ENCODE peak calls at places on chromosomes 4 and X, in five cellular contexts. Y is SK-N-SH, K is upper lobe of right lung, S is transverse colon, J is mucosa of descending colon. Z is an unnamed sample.

GRCh38 chr4:102311912-102312311 is 33.4 kb downstream of the SLC39A8 start:
- DNase-seq in Y (no peak), K (no peak), S (no peak), J (no peak), Z (no peak)

GRCh38 chrX:134990475-134991473 is at the start of gene SMIM10:
- DNase-seq in Y (peak), K (peak), S (peak), J (peak), Z (peak)

GRCh38 chrX:2875798-2876399 is 47.2 kb downstream of the GYG2 start:
- DNase-seq in Y (peak), K (no peak), S (no peak), J (no peak), Z (peak)

GRCh38 chrX:100830143-100830542 is 10.0 kb downstream of the CSTF2 start:
- DNase-seq in Y (no peak), K (no peak), S (no peak), J (no peak), Z (no peak)

GRCh38 chr4:174122705-174123104 is 160.8 kb downstream of the FBXO8 start:
- DNase-seq in Y (no peak), K (no peak), S (no peak), J (no peak), Z (no peak)

GRCh38 chrX:82742351-82742750 is 765.7 kb upstream of the POU3F4 start:
- DNase-seq in Y (no peak), K (no peak), S (no peak), J (no peak), Z (no peak)

GRCh38 chrX:103151799-103152198 is 58.9 kb upstream of the NXF3 start:
- DNase-seq in Y (no peak), K (no peak), S (no peak), J (no peak), Z (no peak)

GRCh38 chr4:113410686-113411085 is 350.9 kb downstream of the CAMK2D start:
- DNase-seq in Y (no peak), K (no peak), S (no peak), J (no peak), Z (no peak)

GRCh38 chr4:162684371-162684700 is 482.4 kb downstream of the NAF1 start:
- DNase-seq in Y (no peak), K (no peak), S (no peak), J (no peak), Z (no peak)

GRCh38 chr4:118265312-118266144 is 87.3 kb downstream of the PRSS12 start:
- DNase-seq in Y (peak), K (peak), S (peak), J (peak), Z (no peak)

DNA sequence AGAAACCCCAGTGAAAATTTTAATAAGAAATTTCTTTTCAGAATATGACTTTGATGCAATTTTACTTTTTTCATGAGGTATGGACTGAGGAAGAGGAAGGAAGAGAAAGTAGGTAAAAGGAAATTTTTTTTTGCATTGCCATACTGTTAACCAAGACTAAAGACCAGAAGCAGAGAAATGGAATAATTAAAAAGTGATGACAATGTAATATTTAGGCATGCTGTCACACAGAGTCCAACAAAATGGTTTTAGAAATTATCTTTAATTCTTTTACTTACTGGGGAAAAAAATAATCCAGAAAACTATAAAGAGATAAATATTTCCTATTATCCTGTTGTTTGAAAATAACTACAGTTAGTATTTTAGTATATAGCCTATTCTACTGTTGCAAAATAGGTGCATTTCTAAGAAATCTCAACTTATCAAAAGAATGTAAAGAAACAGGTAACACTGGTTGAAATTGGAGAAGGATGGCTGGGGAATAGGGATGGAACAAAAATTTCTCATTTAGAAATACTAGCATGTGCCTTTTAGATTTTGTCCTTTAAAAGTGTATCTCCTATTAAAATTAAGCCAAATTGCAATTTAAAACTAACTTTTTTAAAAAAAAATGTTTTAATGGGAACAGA is 92.6 kb downstream of the ANXA3 start:
- DNase-seq in Y (no peak), K (no peak), S (no peak), J (no peak), Z (no peak)
- H3K4me3 ChIP-seq in Y (no peak), K (no peak), S (no peak), J (no peak), Z (no peak)

GRCh38 chr4:40623707-40624106 is 6.0 kb downstream of the RBM47 start:
- DNase-seq in Y (no peak), K (no peak), S (no peak), J (no peak), Z (no peak)

GRCh38 chr4:40629401-40630334 is at the start of gene RBM47:
- DNase-seq in Y (peak), K (peak), S (peak), J (peak), Z (peak)

GRCh38 chr4:40627540-40627939 is 2.1 kb downstream of the RBM47 start:
- DNase-seq in Y (no peak), K (no peak), S (no peak), J (no peak), Z (no peak)

GRCh38 chr4:40628888-40629287 is 776 bp downstream of the RBM47 start:
- DNase-seq in Y (no peak), K (no peak), S (no peak), J (no peak), Z (no peak)

GRCh38 chr4:40626183-40626990 is 3.3 kb downstream of the RBM47 start:
- DNase-seq in Y (no peak), K (no peak), S (no peak), J (no peak), Z (no peak)
- H3K4me3 ChIP-seq in Y (no peak), K (peak), S (peak), J (no peak), Z (no peak)

DNA sequence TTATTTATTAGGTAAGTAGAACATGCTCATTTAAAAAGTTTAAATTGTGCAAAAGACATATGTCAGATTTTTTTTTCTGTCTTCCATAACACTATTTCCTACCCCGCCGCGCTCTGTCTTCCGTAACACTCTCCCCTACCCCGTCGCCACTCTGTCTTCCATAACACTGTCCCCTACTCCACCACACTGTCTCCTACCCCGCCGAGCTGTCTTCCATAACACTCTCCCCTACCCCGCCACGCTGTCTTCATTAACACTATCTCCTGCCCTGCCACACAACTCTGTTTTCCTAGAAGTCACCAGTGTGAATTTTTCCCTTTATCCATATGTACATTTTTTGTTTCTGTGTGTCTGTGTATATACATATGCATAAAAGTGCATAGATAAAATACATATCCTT is 4.4 kb downstream of the MSMO1 start:
- DNase-seq in Y (no peak), K (no peak), S (no peak), J (no peak), Z (no peak)
- H3K4me3 ChIP-seq in Y (no peak), K (peak), S (no peak), J (no peak), Z (no peak)

GRCh38 chrX:71974916-71975315 is 64.3 kb downstream of the NHSL2 start:
- DNase-seq in Y (no peak), K (no peak), S (no peak), J (no peak), Z (no peak)
- H3K4me3 ChIP-seq in Y (no peak), K (no peak), S (no peak), J (no peak), Z (no peak)

GRCh38 chr4:154958121-154958520 is 177.0 kb downstream of the RBM46 start:
- DNase-seq in Y (no peak), K (no peak), S (no peak), J (no peak), Z (no peak)

GRCh38 chr4:154958621-154959358 is 177.7 kb downstream of the RBM46 start:
- DNase-seq in Y (no peak), K (no peak), S (peak), J (no peak), Z (no peak)

GRCh38 chr4:154953691-154954090 is 172.6 kb downstream of the RBM46 start:
- DNase-seq in Y (no peak), K (no peak), S (no peak), J (no peak), Z (no peak)

GRCh38 chr4:154959756-154960155 is 178.7 kb downstream of the RBM46 start:
- DNase-seq in Y (no peak), K (no peak), S (no peak), J (no peak), Z (no peak)

DNA sequence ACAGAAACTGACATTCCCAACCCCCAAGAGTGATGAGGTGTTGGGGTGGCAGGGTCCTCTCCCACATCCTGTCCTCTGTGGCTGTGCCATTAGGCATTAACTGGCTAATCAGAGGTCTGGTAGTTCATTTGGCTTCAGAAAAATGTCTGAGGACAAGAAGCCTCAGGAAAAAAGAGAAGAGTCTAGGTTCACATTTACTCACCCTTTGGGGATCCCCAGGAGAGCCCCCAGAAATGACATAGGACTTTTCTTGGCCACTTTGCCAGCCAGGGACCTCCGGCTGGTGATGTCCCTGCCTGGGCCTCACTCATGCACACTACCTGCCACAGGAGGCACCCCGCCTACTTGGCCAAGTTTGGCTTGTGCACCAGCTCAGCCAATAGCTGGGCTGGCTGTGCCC is 173.0 kb downstream of the RBM46 start:
- DNase-seq in Y (no peak), K (no peak), S (no peak), J (no peak), Z (no peak)
- H3K4me3 ChIP-seq in Y (no peak), K (no peak), S (no peak), J (no peak), Z (no peak)

GRCh38 chr4:173074501-173074946 is 94.1 kb upstream of the GALNT7 start:
- DNase-seq in Y (no peak), K (no peak), S (no peak), J (no peak), Z (peak)
- H3K4me3 ChIP-seq in Y (no peak), K (no peak), S (no peak), J (no peak), Z (no peak)

GRCh38 chrX:110795645-110796510 is at the start of gene CHRDL1:
- DNase-seq in Y (peak), K (peak), S (peak), J (peak), Z (peak)

GRCh38 chrX:110791206-110791605 is 4.4 kb downstream of the CHRDL1 start:
- DNase-seq in Y (no peak), K (no peak), S (no peak), J (no peak), Z (no peak)

GRCh38 chrX:110794601-110795000 is 1.0 kb downstream of the CHRDL1 start:
- DNase-seq in Y (no peak), K (no peak), S (no peak), J (no peak), Z (no peak)
- H3K4me3 ChIP-seq in Y (no peak), K (peak), S (no peak), J (no peak), Z (no peak)

Z was measured in H7.